ENCODE peak calls at places on chromosomes 4 and X, in ten cellular contexts. One of them, this sample, is unnamed.

GRCh38 chr4:177339794-177340374 is 30.2 kb downstream of the NEIL3 start:
- DNase-seq in tibial artery: no peak
- DNase-seq in fibroblast of lung: peak
- DNase-seq in hepatocyte: peak
- DNase-seq in fibroblast of the aortic adventitia: peak
- DNase-seq in fibroblast of mammary gland: peak
- DNase-seq in choroid plexus epithelial cell: peak
- DNase-seq in transverse colon: no peak
- DNase-seq in brain microvascular endothelial cell: no peak
- DNase-seq in astrocyte of the spinal cord: peak
- DNase-seq in this sample: peak

GRCh38 chr4:159435561-159436023 is 332.7 kb downstream of the RAPGEF2 start:
- DNase-seq in tibial artery: no peak
- DNase-seq in fibroblast of lung: no peak
- DNase-seq in hepatocyte: no peak
- DNase-seq in fibroblast of the aortic adventitia: no peak
- DNase-seq in fibroblast of mammary gland: no peak
- DNase-seq in choroid plexus epithelial cell: no peak
- DNase-seq in transverse colon: no peak
- DNase-seq in brain microvascular endothelial cell: peak
- DNase-seq in astrocyte of the spinal cord: peak
- DNase-seq in this sample: no peak

GRCh38 chr4:112348488-112349158 is 51.5 kb downstream of the ALPK1 start:
- DNase-seq in tibial artery: peak
- DNase-seq in fibroblast of lung: peak
- DNase-seq in hepatocyte: peak
- DNase-seq in fibroblast of the aortic adventitia: peak
- DNase-seq in fibroblast of mammary gland: peak
- DNase-seq in choroid plexus epithelial cell: peak
- DNase-seq in transverse colon: no peak
- DNase-seq in brain microvascular endothelial cell: peak
- DNase-seq in astrocyte of the spinal cord: peak
- DNase-seq in this sample: peak

GRCh38 chr4:7985891-7986441 is 46.3 kb upstream of the AFAP1 start:
- DNase-seq in tibial artery: no peak
- DNase-seq in fibroblast of lung: peak
- DNase-seq in hepatocyte: no peak
- DNase-seq in fibroblast of the aortic adventitia: peak
- DNase-seq in fibroblast of mammary gland: peak
- DNase-seq in choroid plexus epithelial cell: peak
- DNase-seq in transverse colon: no peak
- DNase-seq in brain microvascular endothelial cell: peak
- DNase-seq in astrocyte of the spinal cord: no peak
- DNase-seq in this sample: peak

GRCh38 chrX:45445745-45446412 is 245.2 kb upstream of the DIPK2B start:
- DNase-seq in tibial artery: no peak
- DNase-seq in fibroblast of lung: peak
- DNase-seq in hepatocyte: peak
- DNase-seq in fibroblast of the aortic adventitia: peak
- DNase-seq in fibroblast of mammary gland: peak
- DNase-seq in choroid plexus epithelial cell: peak
- DNase-seq in transverse colon: no peak
- DNase-seq in brain microvascular endothelial cell: peak
- DNase-seq in astrocyte of the spinal cord: peak
- DNase-seq in this sample: peak

GRCh38 chrX:20595928-20596550 is 329.3 kb upstream of the RPS6KA3 start:
- DNase-seq in tibial artery: no peak
- DNase-seq in fibroblast of lung: peak
- DNase-seq in hepatocyte: peak
- DNase-seq in fibroblast of the aortic adventitia: peak
- DNase-seq in fibroblast of mammary gland: peak
- DNase-seq in choroid plexus epithelial cell: peak
- DNase-seq in transverse colon: no peak
- DNase-seq in brain microvascular endothelial cell: no peak
- DNase-seq in astrocyte of the spinal cord: no peak
- DNase-seq in this sample: peak

GRCh38 chr4:110867981-110868380 is 245.1 kb upstream of the PITX2 start:
- DNase-seq in tibial artery: no peak
- DNase-seq in fibroblast of lung: no peak
- DNase-seq in hepatocyte: no peak
- DNase-seq in fibroblast of the aortic adventitia: peak
- DNase-seq in fibroblast of mammary gland: no peak
- DNase-seq in choroid plexus epithelial cell: no peak
- DNase-seq in transverse colon: no peak
- DNase-seq in brain microvascular endothelial cell: no peak
- DNase-seq in astrocyte of the spinal cord: no peak
- DNase-seq in this sample: no peak

GRCh38 chrX:118038614-118039365 is 77.8 kb downstream of the KLHL13 start:
- DNase-seq in tibial artery: peak
- DNase-seq in fibroblast of lung: peak
- DNase-seq in hepatocyte: no peak
- DNase-seq in fibroblast of the aortic adventitia: no peak
- DNase-seq in fibroblast of mammary gland: peak
- DNase-seq in choroid plexus epithelial cell: no peak
- DNase-seq in transverse colon: no peak
- DNase-seq in brain microvascular endothelial cell: no peak
- DNase-seq in astrocyte of the spinal cord: no peak
- DNase-seq in this sample: no peak

GRCh38 chrX:107205770-107206696 is at the start of the genes DNAAF6 and NUP62CL:
- DNase-seq in tibial artery: peak
- DNase-seq in fibroblast of lung: peak
- DNase-seq in hepatocyte: peak
- DNase-seq in fibroblast of the aortic adventitia: peak
- DNase-seq in fibroblast of mammary gland: peak
- DNase-seq in choroid plexus epithelial cell: peak
- DNase-seq in transverse colon: peak
- DNase-seq in brain microvascular endothelial cell: peak
- DNase-seq in astrocyte of the spinal cord: peak
- DNase-seq in this sample: peak

GRCh38 chrX:109399831-109400230 is 82.1 kb downstream of the GUCY2F start:
- DNase-seq in tibial artery: no peak
- DNase-seq in fibroblast of lung: no peak
- DNase-seq in hepatocyte: no peak
- DNase-seq in fibroblast of the aortic adventitia: no peak
- DNase-seq in fibroblast of mammary gland: no peak
- DNase-seq in choroid plexus epithelial cell: no peak
- DNase-seq in transverse colon: no peak
- DNase-seq in brain microvascular endothelial cell: no peak
- DNase-seq in astrocyte of the spinal cord: no peak
- DNase-seq in this sample: no peak

GRCh38 chr4:84916233-84916632 is 50.3 kb downstream of the WDFY3 start:
- DNase-seq in tibial artery: no peak
- DNase-seq in fibroblast of lung: no peak
- DNase-seq in hepatocyte: no peak
- DNase-seq in fibroblast of the aortic adventitia: no peak
- DNase-seq in fibroblast of mammary gland: no peak
- DNase-seq in choroid plexus epithelial cell: no peak
- DNase-seq in transverse colon: no peak
- DNase-seq in brain microvascular endothelial cell: no peak
- DNase-seq in astrocyte of the spinal cord: no peak
- DNase-seq in this sample: no peak

GRCh38 chr4:151690884-151691283 is 69.9 kb downstream of the GATB start:
- DNase-seq in tibial artery: no peak
- DNase-seq in fibroblast of lung: peak
- DNase-seq in hepatocyte: no peak
- DNase-seq in fibroblast of the aortic adventitia: peak
- DNase-seq in fibroblast of mammary gland: peak
- DNase-seq in choroid plexus epithelial cell: no peak
- DNase-seq in transverse colon: no peak
- DNase-seq in brain microvascular endothelial cell: no peak
- DNase-seq in astrocyte of the spinal cord: no peak
- DNase-seq in this sample: peak

GRCh38 chr4:38163216-38164006 is 203.2 kb downstream of the PTTG2 start:
- DNase-seq in tibial artery: no peak
- DNase-seq in fibroblast of lung: peak
- DNase-seq in hepatocyte: no peak
- DNase-seq in fibroblast of the aortic adventitia: peak
- DNase-seq in fibroblast of mammary gland: peak
- DNase-seq in choroid plexus epithelial cell: peak
- DNase-seq in transverse colon: no peak
- DNase-seq in brain microvascular endothelial cell: peak
- DNase-seq in astrocyte of the spinal cord: peak
- DNase-seq in this sample: peak

GRCh38 chr4:70437212-70437611 is 34.8 kb upstream of the MUC7 start:
- DNase-seq in tibial artery: no peak
- DNase-seq in fibroblast of lung: no peak
- DNase-seq in hepatocyte: peak
- DNase-seq in fibroblast of the aortic adventitia: no peak
- DNase-seq in fibroblast of mammary gland: no peak
- DNase-seq in choroid plexus epithelial cell: no peak
- DNase-seq in transverse colon: no peak
- DNase-seq in brain microvascular endothelial cell: no peak
- DNase-seq in astrocyte of the spinal cord: no peak
- DNase-seq in this sample: no peak

DNA sequence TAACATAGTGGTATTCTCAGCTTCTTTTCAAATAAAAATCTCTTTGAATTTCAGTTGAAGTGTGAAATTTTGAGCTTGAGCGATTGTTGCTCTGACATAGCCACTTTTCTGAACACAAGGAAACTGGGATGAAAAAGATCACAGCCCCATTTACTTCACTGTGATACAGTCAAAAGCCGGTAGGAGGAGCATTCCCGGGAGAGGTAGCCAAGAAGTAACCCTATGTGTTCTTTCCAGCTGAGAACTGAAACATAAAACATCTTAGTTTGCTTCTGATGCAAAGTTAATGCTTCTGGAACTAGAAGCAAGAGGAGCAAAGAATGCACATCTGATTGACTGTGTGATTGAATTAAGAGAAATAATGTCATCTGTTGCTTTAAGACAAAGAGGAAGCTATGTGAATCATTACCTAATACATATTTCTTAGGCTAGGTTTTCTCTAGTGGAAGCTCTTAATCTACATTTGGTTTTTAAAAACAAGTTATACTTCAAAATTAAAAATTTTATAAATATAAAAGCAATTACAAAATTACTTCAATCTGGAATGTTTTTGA is 88.4 kb upstream of the UNC5C start:
- DNase-seq in tibial artery: no peak
- DNase-seq in fibroblast of lung: peak
- DNase-seq in hepatocyte: peak
- DNase-seq in fibroblast of the aortic adventitia: peak
- DNase-seq in fibroblast of mammary gland: peak
- DNase-seq in choroid plexus epithelial cell: peak
- DNase-seq in transverse colon: no peak
- DNase-seq in brain microvascular endothelial cell: peak
- DNase-seq in astrocyte of the spinal cord: peak
- DNase-seq in this sample: peak
- TF ChIP-seq CTCF in tibial artery: no peak
- TF ChIP-seq CTCF in fibroblast of lung: peak
- TF ChIP-seq CTCF in hepatocyte: peak
- TF ChIP-seq CTCF in fibroblast of the aortic adventitia: peak
- TF ChIP-seq CTCF in fibroblast of mammary gland: peak
- TF ChIP-seq CTCF in choroid plexus epithelial cell: peak
- TF ChIP-seq CTCF in transverse colon: peak
- TF ChIP-seq CTCF in brain microvascular endothelial cell: peak
- TF ChIP-seq CTCF in astrocyte of the spinal cord: peak
- TF ChIP-seq CTCF in this sample: peak

DNA sequence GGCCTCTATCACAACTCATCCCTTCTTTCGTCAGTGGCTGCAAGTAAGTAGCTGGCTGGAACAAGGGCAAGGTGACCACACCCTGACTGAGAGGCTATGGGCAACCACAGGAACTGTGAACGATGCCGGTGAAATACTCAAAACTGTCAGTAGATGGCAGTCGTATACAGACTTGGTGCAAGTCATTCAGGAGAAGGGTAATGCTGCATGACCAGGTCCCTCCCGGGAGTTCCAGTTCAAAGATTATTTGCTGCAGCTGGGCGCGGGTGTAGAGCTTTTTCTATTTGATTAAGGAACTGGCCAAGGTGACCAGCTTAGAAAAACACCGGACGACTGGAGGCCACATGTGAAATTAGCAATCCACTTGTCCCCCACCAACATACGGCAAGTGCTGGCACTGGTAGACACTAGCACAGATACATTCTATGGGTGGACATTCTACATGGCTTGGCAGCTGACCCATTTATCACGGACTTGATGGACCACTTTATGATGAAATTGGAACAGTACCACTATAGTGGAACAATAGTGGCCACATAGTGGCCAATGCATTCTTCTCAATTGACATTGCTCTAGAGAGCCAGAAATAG is 726.6 kb downstream of the TRAM1L1 start:
- DNase-seq in tibial artery: no peak
- DNase-seq in fibroblast of lung: peak
- DNase-seq in hepatocyte: peak
- DNase-seq in fibroblast of the aortic adventitia: peak
- DNase-seq in fibroblast of mammary gland: peak
- DNase-seq in choroid plexus epithelial cell: peak
- DNase-seq in transverse colon: peak
- DNase-seq in brain microvascular endothelial cell: peak
- DNase-seq in astrocyte of the spinal cord: peak
- DNase-seq in this sample: peak
- H3K4me3 ChIP-seq in tibial artery: no peak
- H3K4me3 ChIP-seq in fibroblast of lung: no peak
- H3K4me3 ChIP-seq in hepatocyte: no peak
- H3K4me3 ChIP-seq in fibroblast of the aortic adventitia: no peak
- H3K4me3 ChIP-seq in fibroblast of mammary gland: no peak
- H3K4me3 ChIP-seq in choroid plexus epithelial cell: no peak
- H3K4me3 ChIP-seq in transverse colon: no peak
- H3K4me3 ChIP-seq in brain microvascular endothelial cell: no peak
- H3K4me3 ChIP-seq in astrocyte of the spinal cord: no peak
- H3K4me3 ChIP-seq in this sample: no peak

DNA sequence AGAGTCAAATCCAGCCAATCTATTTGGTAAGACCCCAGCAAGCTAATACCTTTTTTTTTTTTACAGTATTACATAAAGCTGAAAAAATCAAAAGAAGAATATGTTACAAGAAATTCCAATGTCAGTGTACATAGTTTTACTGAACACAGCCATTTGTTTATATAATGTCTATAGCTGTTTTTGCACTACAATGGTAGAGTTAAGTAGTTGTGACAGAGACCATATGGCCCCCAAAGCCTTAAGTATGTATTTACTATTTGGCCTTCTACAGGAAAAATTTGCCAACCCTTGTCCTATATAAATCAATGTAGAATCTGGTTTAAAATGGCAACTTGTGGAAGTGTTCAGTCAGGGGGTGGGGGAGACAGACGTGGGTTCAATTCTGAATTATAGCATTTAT is 60.7 kb downstream of the ANTXR2 start:
- DNase-seq in tibial artery: no peak
- DNase-seq in fibroblast of lung: peak
- DNase-seq in hepatocyte: no peak
- DNase-seq in fibroblast of the aortic adventitia: no peak
- DNase-seq in fibroblast of mammary gland: no peak
- DNase-seq in choroid plexus epithelial cell: no peak
- DNase-seq in transverse colon: no peak
- DNase-seq in brain microvascular endothelial cell: no peak
- DNase-seq in astrocyte of the spinal cord: no peak
- DNase-seq in this sample: no peak
- TF ChIP-seq CTCF in tibial artery: no peak
- TF ChIP-seq CTCF in fibroblast of lung: no peak
- TF ChIP-seq CTCF in hepatocyte: no peak
- TF ChIP-seq CTCF in fibroblast of the aortic adventitia: no peak
- TF ChIP-seq CTCF in fibroblast of mammary gland: no peak
- TF ChIP-seq CTCF in choroid plexus epithelial cell: no peak
- TF ChIP-seq CTCF in transverse colon: no peak
- TF ChIP-seq CTCF in brain microvascular endothelial cell: no peak
- TF ChIP-seq CTCF in astrocyte of the spinal cord: no peak
- TF ChIP-seq CTCF in this sample: no peak

GRCh38 chr4:122798101-122798500 is 28.5 kb upstream of the FGF2 start:
- DNase-seq in tibial artery: no peak
- DNase-seq in fibroblast of lung: peak
- DNase-seq in hepatocyte: peak
- DNase-seq in fibroblast of the aortic adventitia: peak
- DNase-seq in fibroblast of mammary gland: peak
- DNase-seq in choroid plexus epithelial cell: peak
- DNase-seq in transverse colon: no peak
- DNase-seq in brain microvascular endothelial cell: peak
- DNase-seq in astrocyte of the spinal cord: peak
- DNase-seq in this sample: peak
- H3K4me3 ChIP-seq in tibial artery: peak
- H3K4me3 ChIP-seq in fibroblast of lung: no peak
- H3K4me3 ChIP-seq in hepatocyte: no peak
- H3K4me3 ChIP-seq in fibroblast of the aortic adventitia: no peak
- H3K4me3 ChIP-seq in fibroblast of mammary gland: no peak
- H3K4me3 ChIP-seq in choroid plexus epithelial cell: peak
- H3K4me3 ChIP-seq in transverse colon: no peak
- H3K4me3 ChIP-seq in brain microvascular endothelial cell: no peak
- H3K4me3 ChIP-seq in astrocyte of the spinal cord: no peak
- H3K4me3 ChIP-seq in this sample: no peak

This sample was measured in fibroblast of pulmonary artery.